ENCODE peak calls at places on chromosome 11, in five cellular contexts. One of them, this sample, is unnamed.

GRCh38 chr11:16713594-16713993 is 24.9 kb upstream of the C11orf58 start:
- DNase-seq in H9: no peak
- DNase-seq in neuronal stem cell: no peak
- DNase-seq in trophoblast cell: no peak
- DNase-seq in H1: no peak
- DNase-seq in this sample: no peak

GRCh38 chr11:94193288-94193687 is 64.6 kb downstream of the PANX1 start:
- DNase-seq in neuronal stem cell: no peak
- DNase-seq in trophoblast cell: no peak
- DNase-seq in H9: no peak
- DNase-seq in H1: no peak
- DNase-seq in this sample: no peak

GRCh38 chr11:32100495-32100894 is 9.6 kb downstream of the RCN1 start:
- DNase-seq in H1: no peak
- DNase-seq in neuronal stem cell: no peak
- DNase-seq in H9: no peak
- DNase-seq in trophoblast cell: no peak
- DNase-seq in this sample: peak

GRCh38 chr11:115623021-115623451 is 118.8 kb upstream of the CADM1 start:
- DNase-seq in H9: no peak
- DNase-seq in H1: no peak
- DNase-seq in trophoblast cell: peak
- DNase-seq in neuronal stem cell: no peak
- DNase-seq in this sample: peak

GRCh38 chr11:86174101-86175046 is 70.2 kb upstream of the EED start:
- DNase-seq in H1: no peak
- DNase-seq in neuronal stem cell: no peak
- DNase-seq in H9: no peak
- DNase-seq in trophoblast cell: peak
- DNase-seq in this sample: peak

GRCh38 chr11:126061707-126062678 is 673 bp downstream of the CDON start:
- DNase-seq in H9: peak
- DNase-seq in trophoblast cell: peak
- DNase-seq in neuronal stem cell: no peak
- DNase-seq in H1: no peak
- DNase-seq in this sample: peak

GRCh38 chr11:57497303-57498247 is 17.9 kb downstream of the SLC43A1 start:
- DNase-seq in neuronal stem cell: no peak
- DNase-seq in H9: no peak
- DNase-seq in trophoblast cell: no peak
- DNase-seq in H1: no peak
- DNase-seq in this sample: no peak

GRCh38 chr11:129375731-129376657 is at the start of gene BARX2:
- DNase-seq in H9: peak
- DNase-seq in H1: no peak
- DNase-seq in neuronal stem cell: peak
- DNase-seq in trophoblast cell: peak
- DNase-seq in this sample: peak

GRCh38 chr11:131036544-131036943 is 120.3 kb upstream of the SNX19 start:
- DNase-seq in neuronal stem cell: no peak
- DNase-seq in H9: no peak
- DNase-seq in trophoblast cell: no peak
- DNase-seq in H1: no peak
- DNase-seq in this sample: peak

GRCh38 chr11:61460474-61460881 is 30.6 kb downstream of the SDHAF2 start:
- DNase-seq in neuronal stem cell: no peak
- DNase-seq in H1: no peak
- DNase-seq in H9: no peak
- DNase-seq in trophoblast cell: no peak
- DNase-seq in this sample: no peak

GRCh38 chr11:117572129-117572528 is 224.9 kb downstream of the DSCAML1 start:
- DNase-seq in H9: no peak
- DNase-seq in H1: no peak
- DNase-seq in trophoblast cell: no peak
- DNase-seq in neuronal stem cell: no peak
- DNase-seq in this sample: no peak

GRCh38 chr11:68202165-68202564 is 10.9 kb downstream of the KMT5B start:
- DNase-seq in H1: no peak
- DNase-seq in H9: no peak
- DNase-seq in trophoblast cell: no peak
- DNase-seq in neuronal stem cell: no peak
- DNase-seq in this sample: no peak

GRCh38 chr11:63829823-63830489 is 9.0 kb upstream of the MARK2 start:
- DNase-seq in trophoblast cell: no peak
- DNase-seq in H1: no peak
- DNase-seq in H9: peak
- DNase-seq in neuronal stem cell: no peak
- DNase-seq in this sample: peak

GRCh38 chr11:83827940-83828554 is 541.9 kb upstream of the CCDC90B start:
- DNase-seq in neuronal stem cell: peak
- DNase-seq in H1: no peak
- DNase-seq in H9: no peak
- DNase-seq in trophoblast cell: peak
- DNase-seq in this sample: peak

GRCh38 chr11:130001491-130002351 is 914 bp downstream of the PRDM10 start:
- DNase-seq in H9: peak
- DNase-seq in neuronal stem cell: peak
- DNase-seq in H1: no peak
- DNase-seq in trophoblast cell: peak
- DNase-seq in this sample: peak

GRCh38 chr11:121246021-121246768 is 46.4 kb upstream of the SC5D start:
- DNase-seq in H9: peak
- DNase-seq in H1: no peak
- DNase-seq in trophoblast cell: no peak
- DNase-seq in neuronal stem cell: no peak
- DNase-seq in this sample: no peak

GRCh38 chr11:10979529-10979928 is 121.7 kb upstream of the ZBED5 start:
- DNase-seq in H1: no peak
- DNase-seq in trophoblast cell: no peak
- DNase-seq in neuronal stem cell: no peak
- DNase-seq in H9: no peak
- DNase-seq in this sample: no peak

GRCh38 chr11:16924462-16924825 is 89.8 kb downstream of the PLEKHA7 start:
- DNase-seq in H9: no peak
- DNase-seq in trophoblast cell: no peak
- DNase-seq in neuronal stem cell: no peak
- DNase-seq in H1: no peak
- DNase-seq in this sample: no peak

GRCh38 chr11:11569936-11570491 is 51.8 kb downstream of the GALNT18 start:
- DNase-seq in H9: no peak
- DNase-seq in neuronal stem cell: no peak
- DNase-seq in H1: no peak
- DNase-seq in trophoblast cell: peak
- DNase-seq in this sample: no peak

GRCh38 chr11:120894207-120894989 is 129.5 kb upstream of the TBCEL start:
- DNase-seq in neuronal stem cell: no peak
- DNase-seq in H1: no peak
- DNase-seq in H9: no peak
- DNase-seq in trophoblast cell: no peak
- DNase-seq in this sample: no peak

GRCh38 chr11:8652140-8652539 is 30.3 kb downstream of the TRIM66 start:
- DNase-seq in neuronal stem cell: no peak
- DNase-seq in H9: no peak
- DNase-seq in trophoblast cell: no peak
- DNase-seq in H1: no peak
- DNase-seq in this sample: peak

GRCh38 chr11:43943931-43944751 is 1.7 kb downstream of the C11orf96 start:
- DNase-seq in trophoblast cell: no peak
- DNase-seq in H9: no peak
- DNase-seq in H1: no peak
- DNase-seq in neuronal stem cell: no peak
- DNase-seq in this sample: no peak

GRCh38 chr11:16881074-16881709 is 133.0 kb downstream of the PLEKHA7 start:
- DNase-seq in H1: no peak
- DNase-seq in trophoblast cell: no peak
- DNase-seq in neuronal stem cell: no peak
- DNase-seq in H9: no peak
- DNase-seq in this sample: no peak

GRCh38 chr11:134047586-134047999 is 21.3 kb upstream of the JAM3 start:
- DNase-seq in H1: no peak
- DNase-seq in H9: no peak
- DNase-seq in trophoblast cell: no peak
- DNase-seq in neuronal stem cell: no peak
- DNase-seq in this sample: peak

GRCh38 chr11:42593426-42593825 is 718.4 kb upstream of the API5 start:
- DNase-seq in neuronal stem cell: no peak
- DNase-seq in trophoblast cell: no peak
- DNase-seq in H1: no peak
- DNase-seq in H9: no peak
- DNase-seq in this sample: no peak

GRCh38 chr11:72634016-72634415 is 40.2 kb downstream of the PDE2A start:
- DNase-seq in trophoblast cell: no peak
- DNase-seq in H9: no peak
- DNase-seq in neuronal stem cell: no peak
- DNase-seq in H1: no peak
- DNase-seq in this sample: no peak

GRCh38 chr11:133579165-133580031 is 47.1 kb upstream of the OPCML start:
- DNase-seq in trophoblast cell: no peak
- DNase-seq in neuronal stem cell: peak
- DNase-seq in H1: no peak
- DNase-seq in H9: peak
- DNase-seq in this sample: no peak

GRCh38 chr11:78370406-78371172 is 47.0 kb downstream of the GAB2 start:
- DNase-seq in H9: no peak
- DNase-seq in neuronal stem cell: no peak
- DNase-seq in trophoblast cell: no peak
- DNase-seq in H1: no peak
- DNase-seq in this sample: peak

GRCh38 chr11:78372114-78372768 is 45.4 kb downstream of the GAB2 start:
- DNase-seq in H1: no peak
- DNase-seq in H9: no peak
- DNase-seq in trophoblast cell: no peak
- DNase-seq in neuronal stem cell: no peak
- DNase-seq in this sample: no peak

GRCh38 chr11:78374917-78375316 is 42.7 kb downstream of the GAB2 start:
- DNase-seq in neuronal stem cell: no peak
- DNase-seq in trophoblast cell: no peak
- DNase-seq in H9: no peak
- DNase-seq in H1: no peak
- DNase-seq in this sample: no peak

GRCh38 chr11:78373689-78374088 is 43.9 kb downstream of the GAB2 start:
- DNase-seq in H9: no peak
- DNase-seq in H1: no peak
- DNase-seq in neuronal stem cell: no peak
- DNase-seq in trophoblast cell: no peak
- DNase-seq in this sample: no peak

GRCh38 chr11:78371221-78371899 is 46.3 kb downstream of the GAB2 start:
- DNase-seq in neuronal stem cell: no peak
- DNase-seq in H9: no peak
- DNase-seq in trophoblast cell: no peak
- DNase-seq in H1: no peak
- DNase-seq in this sample: no peak
- H2AK5ac ChIP-seq in neuronal stem cell: no peak
- H2AK5ac ChIP-seq in H9: no peak
- H2AK5ac ChIP-seq in trophoblast cell: no peak
- H2AK5ac ChIP-seq in H1: peak
- H2AK5ac ChIP-seq in this sample: no peak

DNA sequence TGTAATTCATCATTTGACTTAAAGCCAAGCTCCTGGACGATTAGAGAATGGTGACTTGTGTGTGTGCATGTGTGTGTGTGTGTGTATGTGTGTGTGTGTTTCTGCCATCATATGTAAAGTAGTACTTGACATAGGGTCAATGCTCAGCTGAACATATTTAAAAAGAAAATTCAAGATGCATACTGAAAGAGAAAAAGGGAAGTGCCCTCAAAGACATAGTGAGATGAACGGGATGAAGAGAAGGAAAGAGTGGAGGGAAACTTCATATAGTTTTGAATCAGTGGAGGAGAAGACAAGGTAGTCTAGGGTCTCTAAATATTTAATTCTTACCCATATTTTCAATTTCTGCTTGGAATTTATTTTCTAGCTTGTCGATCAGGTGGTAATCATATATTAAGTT is 4.0 kb downstream of the TCN1 start:
- DNase-seq in H1: no peak
- DNase-seq in trophoblast cell: no peak
- DNase-seq in neuronal stem cell: no peak
- DNase-seq in H9: no peak
- DNase-seq in this sample: no peak
- H2BK12ac ChIP-seq in H1: no peak
- H2BK12ac ChIP-seq in trophoblast cell: no peak
- H2BK12ac ChIP-seq in neuronal stem cell: no peak
- H2BK12ac ChIP-seq in H9: no peak
- H2BK12ac ChIP-seq in this sample: no peak

GRCh38 chr11:3738241-3738640 is 59.1 kb downstream of the NUP98 start:
- DNase-seq in H9: no peak
- DNase-seq in trophoblast cell: no peak
- DNase-seq in H1: no peak
- DNase-seq in neuronal stem cell: no peak
- DNase-seq in this sample: no peak
- H2AK5ac ChIP-seq in H9: no peak
- H2AK5ac ChIP-seq in trophoblast cell: no peak
- H2AK5ac ChIP-seq in H1: no peak
- H2AK5ac ChIP-seq in neuronal stem cell: no peak
- H2AK5ac ChIP-seq in this sample: no peak

GRCh38 chr11:70478194-70478890 is 80.0 kb downstream of the CTTN start:
- DNase-seq in neuronal stem cell: no peak
- DNase-seq in H1: no peak
- DNase-seq in trophoblast cell: no peak
- DNase-seq in H9: no peak
- DNase-seq in this sample: no peak
- H2BK12ac ChIP-seq in neuronal stem cell: no peak
- H2BK12ac ChIP-seq in H1: no peak
- H2BK12ac ChIP-seq in trophoblast cell: no peak
- H2BK12ac ChIP-seq in H9: no peak
- H2BK12ac ChIP-seq in this sample: no peak

This sample was measured in mesenchymal stem cell.